ENCODE peak calls at places on chromosomes 12 and 14, in eight cellular contexts. D is heart left ventricle, H is ovary, R is tibial nerve, Y is Peyer's patch, M is adrenal gland, Q is IMR-90, F is body of pancreas. K is an unnamed sample.

GRCh38 chr14:101226603-101227425 is 323.3 kb upstream of the RTL1 start:
- DNase-seq in F (no peak), Q (no peak), D (no peak), Y (no peak), H (no peak), M (peak; percentile 58), R (no peak), K (no peak)

GRCh38 chr12:71456316-71456715 is 16.7 kb downstream of the LGR5 start:
- DNase-seq in F (no peak), Q (no peak), H (no peak), Y (no peak), R (no peak), D (no peak), M (no peak), K (no peak)

GRCh38 chr14:102979406-102979805 is 56.9 kb downstream of the AMN start:
- DNase-seq in F (no peak), R (no peak), Y (no peak), Q (no peak), H (no peak), M (no peak), D (no peak), K (no peak)

GRCh38 chr14:33792387-33793368 is 158.2 kb downstream of the EGLN3 start:
- DNase-seq in Y (peak; percentile 38), D (peak; percentile 79), Q (peak; percentile 66), F (peak; percentile 79), R (peak; percentile 73), H (peak; percentile 92), M (peak; percentile 90), K (peak; percentile 81)

GRCh38 chr12:26018926-26019325 is 60.4 kb downstream of the RASSF8 start:
- DNase-seq in H (no peak), F (no peak), Q (peak; percentile 60), D (no peak), R (no peak), Y (no peak), M (no peak), K (no peak)

GRCh38 chr14:102418169-102418852 is 55.6 kb downstream of the TECPR2 start:
- DNase-seq in Y (no peak), D (no peak), R (no peak), M (peak; percentile 37), F (no peak), H (no peak), Q (no peak), K (no peak)

GRCh38 chr12:111624540-111624939 is 25.4 kb upstream of the ATXN2 start:
- DNase-seq in R (no peak), F (no peak), M (no peak), D (no peak), H (no peak), Q (no peak), Y (no peak), K (no peak)

GRCh38 chr12:19031032-19031431 is 98.5 kb upstream of the PLEKHA5 start:
- DNase-seq in R (no peak), Q (peak; percentile 85), H (no peak), M (no peak), D (no peak), Y (no peak), F (no peak), K (no peak)

DNA sequence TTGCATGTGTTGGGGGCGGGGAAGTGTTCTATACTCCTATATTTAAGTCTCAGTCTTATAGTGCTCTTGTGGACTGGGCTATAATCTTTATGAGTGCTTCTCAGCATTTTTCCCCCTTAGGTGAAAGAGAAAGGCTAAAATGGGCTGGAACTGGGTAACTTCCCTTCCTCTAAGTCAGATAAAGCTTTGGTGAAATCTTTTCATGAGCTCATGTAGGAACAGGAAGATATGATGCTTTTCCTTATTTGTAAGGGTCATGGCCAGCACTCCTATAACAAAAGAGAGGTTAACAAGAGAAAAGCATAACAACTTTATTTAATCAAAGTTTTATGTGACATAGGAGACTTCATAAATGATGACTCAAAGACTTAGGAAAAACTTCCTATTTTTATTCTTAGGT is 841.5 kb downstream of the SLC16A7 start:
- DNase-seq in H (no peak), M (no peak), Q (no peak), R (no peak), Y (no peak), F (no peak), D (no peak), K (no peak)
- TF ChIP-seq POLR2A in H (no peak), M (no peak), Q (no peak), R (no peak), Y (no peak), F (no peak), D (no peak), K (no peak)

GRCh38 chr12:131586761-131587160 is 124.1 kb upstream of the SFSWAP start:
- DNase-seq in Q (no peak), D (no peak), F (no peak), M (no peak), Y (no peak), H (no peak), R (no peak), K (no peak)

GRCh38 chr12:131589966-131590365 is 120.9 kb upstream of the SFSWAP start:
- DNase-seq in H (no peak), M (no peak), Q (no peak), Y (no peak), F (no peak), R (no peak), D (no peak), K (no peak)

GRCh38 chr12:131586269-131586668 is 124.6 kb upstream of the SFSWAP start:
- DNase-seq in Q (no peak), Y (no peak), H (no peak), D (no peak), R (no peak), F (no peak), M (no peak), K (no peak)

GRCh38 chr12:131589231-131589902 is 121.5 kb upstream of the SFSWAP start:
- DNase-seq in Y (no peak), D (no peak), R (no peak), M (no peak), H (no peak), F (no peak), Q (no peak), K (no peak)

GRCh38 chr12:131587565-131587964 is 123.3 kb upstream of the SFSWAP start:
- DNase-seq in F (no peak), Y (no peak), Q (no peak), R (no peak), D (no peak), H (no peak), M (no peak), K (no peak)
- H3K27me3 ChIP-seq in F (no peaks in the 10 kb centered on the region), Y (no peaks in the 10 kb centered on the region), Q (no peaks in the 10 kb centered on the region), R (no peaks in the 10 kb centered on the region), D (no peaks in the 10 kb centered on the region), H (no peaks in the 10 kb centered on the region), M (no peaks in the 10 kb centered on the region), K (no peaks in the 10 kb centered on the region)

GRCh38 chr14:90756755-90757345 is 59.4 kb downstream of the TTC7B start:
- DNase-seq in Y (no peak), M (no peak), Q (no peak), D (no peak), R (no peak), F (no peak), H (no peak), K (no peak)

GRCh38 chr14:90758959-90759358 is 57.3 kb downstream of the TTC7B start:
- DNase-seq in M (peak; percentile 69), Y (no peak), D (peak; percentile 76), R (peak; percentile 43), H (peak; percentile 57), Q (peak; percentile 4), F (peak; percentile 30), K (peak; percentile 28)

GRCh38 chr14:90757452-90757851 is 58.8 kb downstream of the TTC7B start:
- DNase-seq in M (no peak), D (no peak), R (no peak), Q (no peak), F (no peak), Y (no peak), H (no peak), K (no peak)

GRCh38 chr14:90759370-90760054 is 56.7 kb downstream of the TTC7B start:
- DNase-seq in R (no peak), Q (no peak), M (peak; percentile 35), Y (peak; percentile 22), F (no peak), D (no peak), H (no peak), K (no peak)

DNA sequence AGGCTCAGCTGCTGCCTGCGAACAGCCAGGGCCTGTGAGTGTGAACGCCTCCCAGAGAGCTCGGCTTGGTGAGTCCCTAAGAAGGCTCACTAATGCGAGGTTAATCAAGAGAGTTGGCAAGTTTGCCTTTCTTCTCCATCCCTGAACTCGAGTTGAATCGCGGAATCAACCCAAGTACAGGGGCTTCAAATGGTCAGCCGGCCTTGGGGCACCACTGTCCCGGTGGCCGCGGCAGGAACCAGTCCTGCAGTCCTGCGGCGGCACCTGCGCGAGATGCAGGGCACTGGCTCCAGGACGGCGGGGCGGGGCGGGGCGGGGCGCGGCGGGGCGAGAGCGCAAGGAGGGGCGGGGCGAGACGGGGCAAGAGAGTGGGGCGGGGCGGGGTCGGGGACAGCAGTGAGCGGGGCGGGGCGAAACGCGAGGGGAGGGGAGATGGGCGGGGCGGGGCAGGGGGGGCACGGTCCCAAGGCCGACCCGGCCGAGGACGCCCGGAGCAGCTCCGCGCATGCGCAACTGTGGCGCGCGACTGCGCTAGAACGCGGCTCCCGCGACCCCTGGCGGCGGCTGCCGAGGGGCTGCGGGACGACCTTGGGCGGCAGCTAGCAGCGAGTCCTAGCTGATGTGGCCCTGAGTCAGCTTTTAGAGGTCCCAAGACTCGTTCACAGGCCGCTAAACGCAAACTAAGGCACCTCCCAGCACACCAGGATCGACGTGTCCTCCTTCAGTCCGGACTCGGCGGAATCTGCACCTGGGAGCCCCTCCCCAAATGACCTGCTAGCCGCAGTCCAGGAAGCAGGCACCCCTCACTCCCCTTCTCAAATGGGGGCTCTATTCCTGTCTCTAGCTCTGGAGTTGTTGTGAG is 58.0 kb downstream of the TTC7B start:
- DNase-seq in Y (peak; percentile 97), R (peak; percentile 86), D (peak; percentile 92), Q (peak; percentile 85), M (peak; percentile 94), H (peak; percentile 96), F (peak; percentile 93), K (peak; percentile 85)
- TF ChIP-seq POLR2A in Y (peak; percentile 32), R (peak; percentile 55), D (peak; percentile 57), Q (peak; percentile 22), M (peak; percentile 55), H (peak; percentile 53), F (no peak), K (no peak)

GRCh38 chr12:1531160-1531653 is 63.2 kb downstream of the FBXL14 start:
- DNase-seq in F (no peak), Y (no peak), D (no peak), Q (no peak), H (peak; percentile 58), R (no peak), M (no peak), K (no peak)

GRCh38 chr12:1529862-1530591 is 64.4 kb downstream of the FBXL14 start:
- DNase-seq in Y (no peak), H (peak; percentile 63), Q (no peak), D (peak; percentile 19), F (no peak), M (no peak), R (no peak), K (no peak)

GRCh38 chr12:1531654-1532366 is 62.6 kb downstream of the FBXL14 start:
- DNase-seq in Y (no peak), H (no peak), F (no peak), Q (no peak), D (no peak), R (no peak), M (no peak), K (peak; percentile 44)

GRCh38 chr12:1529228-1529861 is 65.0 kb downstream of the FBXL14 start:
- DNase-seq in Q (no peak), D (no peak), R (no peak), Y (no peak), H (no peak), M (no peak), F (no peak), K (no peak)

DNA sequence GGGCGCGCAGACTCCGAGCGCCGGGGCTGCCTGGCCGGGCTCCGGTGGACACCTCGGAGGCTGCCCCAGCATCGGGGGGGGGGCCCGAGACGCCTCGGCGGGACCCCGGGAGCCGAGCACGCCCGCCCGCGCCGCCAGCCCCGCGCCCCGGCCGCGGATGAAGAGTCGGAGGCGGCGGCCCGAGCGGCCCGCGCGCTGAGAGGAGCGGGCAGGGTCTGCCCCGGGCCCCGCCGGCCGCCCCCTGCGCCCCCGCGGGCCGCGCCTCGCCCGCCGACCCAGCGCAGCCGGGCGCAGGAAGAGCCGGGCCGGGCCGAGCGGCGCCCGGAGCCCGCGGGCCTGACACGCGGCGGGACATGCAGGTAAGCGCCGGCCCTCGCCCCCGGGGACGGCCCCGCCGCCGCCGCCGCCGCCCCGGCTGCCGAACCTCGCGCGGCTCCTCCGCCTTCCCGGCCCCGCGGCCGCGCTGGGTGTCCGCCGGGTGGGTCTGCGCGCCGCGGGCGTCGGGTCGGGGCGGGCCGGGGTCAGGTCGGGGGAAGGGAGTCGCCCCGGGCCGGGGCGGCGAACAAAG is 63.7 kb downstream of the FBXL14 start:
- DNase-seq in F (no peak), R (no peak), M (no peak), D (no peak), H (peak; percentile 50), Q (no peak), Y (no peak), K (no peak)
- H3K27me3 ChIP-seq in F (peaks cover 30% of the 10 kb centered on the region), R (peaks cover 2% of the 10 kb centered on the region), M (peaks cover 21% of the 10 kb centered on the region), D (peaks cover 18% of the 10 kb centered on the region), H (no peaks in the 10 kb centered on the region), Q (no peaks in the 10 kb centered on the region), Y (peaks cover 24% of the 10 kb centered on the region), K (peaks cover 33% of the 10 kb centered on the region)